ENCODE peak calls at places on chromosomes 1 and 21, in five cellular contexts. U, C, S, T and K are unnamed samples.
A peak's percentile ranks its signal among the peaks of the same experiment; 100 is the strongest.

GRCh38 chr21:33931799-33932390 is 16.3 kb upstream of the ATP5PO start:
- DNase-seq in U (peak; percentile 37), C (no peak), S (no peak), T (no peak), K (no peak)

GRCh38 chr1:182301467-182302198 is 90.0 kb downstream of the GLUL start:
- DNase-seq in U (peak; percentile 82), C (no peak), S (no peak), T (no peak), K (no peak)

GRCh38 chr21:16891821-16892220 is 621.0 kb upstream of the CXADR start:
- DNase-seq in U (no peak), C (no peak), S (no peak), T (peak; percentile 29), K (no peak)

GRCh38 chr1:215156232-215156631 is 73.7 kb downstream of the KCNK2 start:
- DNase-seq in U (no peak), C (no peak), S (no peak), T (no peak), K (no peak)

GRCh38 chr1:181423301-181423918 is 59.9 kb upstream of the CACNA1E start:
- DNase-seq in U (peak; percentile 57), C (peak; percentile 12), S (peak; percentile 72), T (no peak), K (peak; percentile 61)

GRCh38 chr1:78688701-78689100 is 39.1 kb downstream of the IFI44 start:
- DNase-seq in U (peak; percentile 1), C (no peak), S (no peak), T (no peak), K (no peak)

GRCh38 chr21:44626262-44626661 is 631 bp upstream of the KRTAP10-9 start:
- DNase-seq in U (no peak), C (no peak), S (no peak), T (no peak), K (peak; percentile 22)

GRCh38 chr1:228217551-228218344 is 9.9 kb downstream of the OBSCN start:
- DNase-seq in U (no peak), C (no peak), S (no peak), T (no peak), K (no peak)

GRCh38 chr1:156336242-156336641 is 1.9 kb downstream of the CCT3 start:
- DNase-seq in U (no peak), C (no peak), S (no peak), T (no peak), K (no peak)

GRCh38 chr1:200867018-200867811 is 5.6 kb upstream of the GPR25 start:
- DNase-seq in U (no peak), C (no peak), S (no peak), T (no peak), K (no peak)

GRCh38 chr1:6330410-6330827 is 63.1 kb downstream of the ACOT7 start:
- DNase-seq in U (no peak), C (no peak), S (no peak), T (peak; percentile 49), K (no peak)

GRCh38 chr1:54405894-54406293 is 300 bp downstream of the SSBP3 start:
- DNase-seq in U (no peak), C (no peak), S (no peak), T (no peak), K (no peak)

GRCh38 chr1:109850194-109850593 is 60.5 kb upstream of the CSF1 start:
- DNase-seq in U (peak; percentile 40), C (no peak), S (no peak), T (no peak), K (no peak)

GRCh38 chr1:203289281-203289981 is 15.9 kb upstream of the BTG2 start:
- DNase-seq in U (peak; percentile 49), C (peak; percentile 82), S (no peak), T (no peak), K (no peak)

GRCh38 chr1:87642581-87643129 is 314.0 kb downstream of the LMO4 start:
- DNase-seq in U (no peak), C (no peak), S (no peak), T (no peak), K (no peak)

GRCh38 chr1:183609313-183609712 is 19.1 kb upstream of the NCF2 start:
- DNase-seq in U (peak; percentile 62), C (no peak), S (no peak), T (no peak), K (no peak)

GRCh38 chr1:169348356-169349036 is 19.1 kb downstream of the NME7 start:
- DNase-seq in U (peak; percentile 39), C (no peak), S (no peak), T (peak; percentile 27), K (no peak)

GRCh38 chr1:116759636-116760035 is 5.4 kb downstream of the CD2 start:
- DNase-seq in U (no peak), C (no peak), S (no peak), T (no peak), K (no peak)

GRCh38 chr1:103997631-103998030 is 247.9 kb downstream of the AMY1C start:
- DNase-seq in U (no peak), C (no peak), S (no peak), T (no peak), K (no peak)

GRCh38 chr1:179080866-179081695 is 789 bp upstream of the TOR3A start:
- DNase-seq in U (no peak), C (no peak), S (no peak), T (no peak), K (peak; percentile 39)

GRCh38 chr1:156804572-156805243 is 11.9 kb downstream of the SH2D2A start:
- DNase-seq in U (no peak), C (no peak), S (no peak), T (no peak), K (no peak)

GRCh38 chr1:67044631-67045270 is 9.2 kb downstream of the SLC35D1 start:
- DNase-seq in U (no peak), C (no peak), S (no peak), T (no peak), K (no peak)

GRCh38 chr1:182601926-182602325 is 2.3 kb downstream of the RGS16 start:
- DNase-seq in U (no peak), C (no peak), S (no peak), T (no peak), K (no peak)

GRCh38 chr1:206794294-206794908 is 22.1 kb upstream of the IL10 start:
- DNase-seq in U (no peak), C (no peak), S (no peak), T (no peak), K (no peak)

GRCh38 chr21:29581393-29581792 is 282.7 kb downstream of the BACH1 start:
- DNase-seq in U (no peak), C (no peak), S (no peak), T (no peak), K (no peak)

GRCh38 chr1:228969968-228970800 is 234.9 kb downstream of the RHOU start:
- DNase-seq in U (no peak), C (no peak), S (no peak), T (no peak), K (no peak)

GRCh38 chr1:85582687-85583354 is 2.3 kb downstream of the CCN1 start:
- DNase-seq in U (no peak), C (no peak), S (no peak), T (no peak), K (no peak)

GRCh38 chr1:240914506-240914905 is 302.6 kb upstream of the GREM2 start:
- DNase-seq in U (no peak), C (no peak), S (no peak), T (no peak), K (no peak)

GRCh38 chr1:154878371-154879355 is 8.6 kb upstream of the KCNN3 start:
- DNase-seq in U (peak; percentile 53), C (peak; percentile 46), S (peak; percentile 92), T (peak; percentile 30), K (peak; percentile 88)

GRCh38 chr1:21499283-21499945 is 9.8 kb upstream of the ALPL start:
- DNase-seq in U (no peak), C (no peak), S (no peak), T (no peak), K (no peak)

GRCh38 chr1:160726498-160727391 is 12.3 kb upstream of the SLAMF7 start:
- DNase-seq in U (peak; percentile 94), C (no peak), S (peak; percentile 56), T (peak; percentile 15), K (peak; percentile 53)

GRCh38 chr1:28803662-28804061 is 8.3 kb upstream of the OPRD1 start:
- DNase-seq in U (no peak), C (no peak), S (no peak), T (no peak), K (no peak)

GRCh38 chr1:244231572-244232315 is 180.7 kb downstream of the ZBTB18 start:
- DNase-seq in U (peak; percentile 46), C (no peak), S (no peak), T (no peak), K (peak; percentile 66)